ENCODE peak calls at places on chromosomes 16 and 17, in ten cellular contexts. One of them, this sample, is unnamed.

GRCh38 chr16:2190659-2191445 is 5.6 kb downstream of the CASKIN1 start:
- DNase-seq in AG04449: no peak
- DNase-seq in AG10803: no peak
- DNase-seq in hepatocyte: no peak
- DNase-seq in cardiac muscle cell: no peak
- DNase-seq in ovary: no peak
- DNase-seq in tibial nerve: no peak
- DNase-seq in adrenal gland: no peak
- DNase-seq in heart left ventricle: no peak
- DNase-seq in A549: no peak
- DNase-seq in this sample: no peak

GRCh38 chr17:49515196-49515770 is 20.2 kb downstream of the NGFR start:
- DNase-seq in AG04449: peak
- DNase-seq in AG10803: peak
- DNase-seq in hepatocyte: peak
- DNase-seq in cardiac muscle cell: peak
- DNase-seq in ovary: peak
- DNase-seq in tibial nerve: peak
- DNase-seq in adrenal gland: peak
- DNase-seq in heart left ventricle: peak
- DNase-seq in A549: peak
- DNase-seq in this sample: peak

GRCh38 chr16:76123966-76124365 is 153.2 kb upstream of the CNTNAP4 start:
- DNase-seq in AG04449: no peak
- DNase-seq in AG10803: no peak
- DNase-seq in hepatocyte: no peak
- DNase-seq in cardiac muscle cell: no peak
- DNase-seq in ovary: no peak
- DNase-seq in tibial nerve: no peak
- DNase-seq in adrenal gland: no peak
- DNase-seq in heart left ventricle: no peak
- DNase-seq in A549: no peak
- DNase-seq in this sample: no peak

GRCh38 chr17:39979021-39979660 is 1.5 kb upstream of the PSMD3 start:
- DNase-seq in AG04449: peak
- DNase-seq in AG10803: peak
- DNase-seq in hepatocyte: peak
- DNase-seq in cardiac muscle cell: no peak
- DNase-seq in ovary: no peak
- DNase-seq in tibial nerve: no peak
- DNase-seq in adrenal gland: no peak
- DNase-seq in heart left ventricle: no peak
- DNase-seq in A549: peak
- DNase-seq in this sample: peak

GRCh38 chr16:88606146-88606757 is 32.1 kb upstream of the IL17C start:
- DNase-seq in AG04449: no peak
- DNase-seq in AG10803: no peak
- DNase-seq in hepatocyte: no peak
- DNase-seq in cardiac muscle cell: no peak
- DNase-seq in ovary: no peak
- DNase-seq in tibial nerve: no peak
- DNase-seq in adrenal gland: no peak
- DNase-seq in heart left ventricle: no peak
- DNase-seq in A549: no peak
- DNase-seq in this sample: no peak

GRCh38 chr17:12737740-12738469 is 51.4 kb upstream of the ARHGAP44 start:
- DNase-seq in AG04449: no peak
- DNase-seq in AG10803: no peak
- DNase-seq in hepatocyte: no peak
- DNase-seq in cardiac muscle cell: no peak
- DNase-seq in ovary: no peak
- DNase-seq in tibial nerve: no peak
- DNase-seq in adrenal gland: no peak
- DNase-seq in heart left ventricle: no peak
- DNase-seq in A549: no peak
- DNase-seq in this sample: no peak

GRCh38 chr16:67431077-67431804 is at the start of gene HSD11B2:
- DNase-seq in AG04449: no peak
- DNase-seq in AG10803: peak
- DNase-seq in hepatocyte: peak
- DNase-seq in cardiac muscle cell: peak
- DNase-seq in ovary: peak
- DNase-seq in tibial nerve: no peak
- DNase-seq in adrenal gland: peak
- DNase-seq in heart left ventricle: peak
- DNase-seq in A549: peak
- DNase-seq in this sample: no peak

GRCh38 chr17:15122857-15123256 is 142.3 kb downstream of the PMP22 start:
- DNase-seq in AG04449: no peak
- DNase-seq in AG10803: peak
- DNase-seq in hepatocyte: no peak
- DNase-seq in cardiac muscle cell: no peak
- DNase-seq in ovary: no peak
- DNase-seq in tibial nerve: no peak
- DNase-seq in adrenal gland: no peak
- DNase-seq in heart left ventricle: no peak
- DNase-seq in A549: no peak
- DNase-seq in this sample: no peak

GRCh38 chr16:12489362-12489761 is 314.3 kb downstream of the CPPED1 start:
- DNase-seq in AG04449: no peak
- DNase-seq in AG10803: no peak
- DNase-seq in hepatocyte: no peak
- DNase-seq in cardiac muscle cell: no peak
- DNase-seq in ovary: no peak
- DNase-seq in tibial nerve: no peak
- DNase-seq in adrenal gland: no peak
- DNase-seq in heart left ventricle: no peak
- DNase-seq in A549: no peak
- DNase-seq in this sample: no peak

GRCh38 chr17:76793775-76794174 is 55.9 kb downstream of the MFSD11 start:
- DNase-seq in AG04449: no peak
- DNase-seq in AG10803: peak
- DNase-seq in hepatocyte: no peak
- DNase-seq in cardiac muscle cell: no peak
- DNase-seq in ovary: no peak
- DNase-seq in tibial nerve: no peak
- DNase-seq in adrenal gland: no peak
- DNase-seq in heart left ventricle: no peak
- DNase-seq in A549: peak
- DNase-seq in this sample: no peak

GRCh38 chr17:82429824-82430223 is 11.4 kb upstream of the OGFOD3 start:
- DNase-seq in AG04449: no peak
- DNase-seq in AG10803: no peak
- DNase-seq in hepatocyte: no peak
- DNase-seq in cardiac muscle cell: no peak
- DNase-seq in ovary: no peak
- DNase-seq in tibial nerve: no peak
- DNase-seq in adrenal gland: no peak
- DNase-seq in heart left ventricle: no peak
- DNase-seq in A549: no peak
- DNase-seq in this sample: no peak

GRCh38 chr17:36461330-36462110 is 25.0 kb upstream of the ZNHIT3 start:
- DNase-seq in AG04449: no peak
- DNase-seq in AG10803: no peak
- DNase-seq in hepatocyte: no peak
- DNase-seq in cardiac muscle cell: no peak
- DNase-seq in ovary: no peak
- DNase-seq in tibial nerve: no peak
- DNase-seq in adrenal gland: no peak
- DNase-seq in heart left ventricle: no peak
- DNase-seq in A549: no peak
- DNase-seq in this sample: no peak

DNA sequence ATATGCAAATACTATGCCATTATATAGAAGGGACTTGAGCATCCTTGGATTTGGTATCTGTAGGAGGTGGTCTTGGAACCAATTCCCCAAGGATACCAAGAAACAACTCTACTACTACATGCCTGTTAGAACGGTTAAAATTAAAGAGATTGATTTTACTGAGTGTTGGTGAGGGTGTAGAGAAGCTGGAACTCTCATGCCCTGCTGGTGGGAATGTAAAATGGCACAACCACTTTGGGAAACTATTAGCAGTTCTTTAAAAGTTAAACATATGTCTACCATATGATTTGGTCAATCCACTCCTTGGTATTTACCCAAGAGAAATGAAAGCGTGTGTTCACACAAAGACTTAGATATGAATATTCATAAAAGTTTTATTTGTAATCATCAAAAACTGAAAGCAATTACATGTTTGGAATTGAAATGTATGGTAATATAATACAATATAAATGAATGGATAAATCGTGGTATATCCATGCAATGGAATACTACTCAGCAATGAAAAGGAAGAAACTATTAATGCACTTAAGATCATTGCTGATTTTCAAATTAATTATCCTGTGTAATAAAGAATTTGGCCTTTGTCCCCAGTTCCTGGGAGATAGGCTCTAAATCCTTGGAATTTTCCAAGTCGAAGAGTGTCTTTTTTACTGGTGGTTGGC is 7.8 kb downstream of the MFSD6L start:
- DNase-seq in AG04449: no peak
- DNase-seq in AG10803: no peak
- DNase-seq in hepatocyte: no peak
- DNase-seq in cardiac muscle cell: no peak
- DNase-seq in ovary: no peak
- DNase-seq in tibial nerve: no peak
- DNase-seq in adrenal gland: no peak
- DNase-seq in heart left ventricle: no peak
- DNase-seq in A549: no peak
- DNase-seq in this sample: no peak
- TF ChIP-seq CTCF in AG04449: no peak
- TF ChIP-seq CTCF in AG10803: peak
- TF ChIP-seq CTCF in hepatocyte: peak
- TF ChIP-seq CTCF in cardiac muscle cell: peak
- TF ChIP-seq CTCF in ovary: no peak
- TF ChIP-seq CTCF in tibial nerve: no peak
- TF ChIP-seq CTCF in adrenal gland: no peak
- TF ChIP-seq CTCF in heart left ventricle: no peak
- TF ChIP-seq CTCF in A549: no peak
- TF ChIP-seq CTCF in this sample: peak

DNA sequence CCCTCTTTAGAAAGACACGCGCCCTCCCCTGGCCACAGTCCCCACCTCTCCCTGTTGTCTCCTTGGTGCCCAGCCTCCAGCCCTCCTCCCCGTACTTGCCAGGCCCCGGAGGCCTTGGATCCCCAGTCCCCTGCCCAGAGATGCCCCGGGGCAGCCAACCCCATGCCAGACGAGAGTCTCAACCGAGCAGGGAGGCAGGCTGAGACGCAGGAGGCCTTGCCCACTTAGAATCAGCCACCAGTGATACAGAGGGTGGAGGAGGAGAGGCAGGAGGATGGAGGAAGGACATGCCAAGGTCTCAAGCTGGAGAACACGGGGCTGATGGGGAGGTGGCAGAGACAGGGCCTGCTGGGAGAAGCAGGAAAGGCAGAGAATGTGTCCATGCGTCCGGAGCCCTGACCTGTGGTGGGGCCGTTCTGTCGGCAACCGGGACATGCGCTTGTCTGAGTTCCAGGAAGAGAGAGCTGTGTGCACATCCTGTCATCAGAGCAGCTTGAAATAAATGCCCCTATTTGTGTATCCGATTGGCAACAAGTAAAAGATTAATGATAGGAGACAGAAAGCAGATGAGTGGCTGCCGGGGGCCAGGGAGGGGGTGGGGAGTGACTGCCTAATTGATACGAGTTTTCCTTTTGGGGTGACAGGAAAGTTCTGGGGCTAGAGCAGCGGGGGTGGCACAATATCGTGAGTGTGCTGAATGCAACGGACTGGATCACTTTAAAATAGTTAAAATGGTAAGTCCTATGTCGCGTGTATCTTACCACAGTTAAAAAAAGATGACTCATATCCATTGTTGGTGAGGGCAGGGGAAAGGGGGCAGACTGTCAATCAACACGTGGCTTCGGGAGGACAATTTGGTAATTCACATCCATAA is 44.7 kb upstream of the MEAK7 start:
- DNase-seq in AG04449: no peak
- DNase-seq in AG10803: no peak
- DNase-seq in hepatocyte: no peak
- DNase-seq in cardiac muscle cell: no peak
- DNase-seq in ovary: no peak
- DNase-seq in tibial nerve: no peak
- DNase-seq in adrenal gland: peak
- DNase-seq in heart left ventricle: peak
- DNase-seq in A549: no peak
- DNase-seq in this sample: no peak
- H3K4me3 ChIP-seq in AG04449: no peak
- H3K4me3 ChIP-seq in AG10803: no peak
- H3K4me3 ChIP-seq in hepatocyte: no peak
- H3K4me3 ChIP-seq in cardiac muscle cell: no peak
- H3K4me3 ChIP-seq in ovary: no peak
- H3K4me3 ChIP-seq in tibial nerve: no peak
- H3K4me3 ChIP-seq in adrenal gland: no peak
- H3K4me3 ChIP-seq in heart left ventricle: no peak
- H3K4me3 ChIP-seq in A549: no peak
- H3K4me3 ChIP-seq in this sample: no peak

DNA sequence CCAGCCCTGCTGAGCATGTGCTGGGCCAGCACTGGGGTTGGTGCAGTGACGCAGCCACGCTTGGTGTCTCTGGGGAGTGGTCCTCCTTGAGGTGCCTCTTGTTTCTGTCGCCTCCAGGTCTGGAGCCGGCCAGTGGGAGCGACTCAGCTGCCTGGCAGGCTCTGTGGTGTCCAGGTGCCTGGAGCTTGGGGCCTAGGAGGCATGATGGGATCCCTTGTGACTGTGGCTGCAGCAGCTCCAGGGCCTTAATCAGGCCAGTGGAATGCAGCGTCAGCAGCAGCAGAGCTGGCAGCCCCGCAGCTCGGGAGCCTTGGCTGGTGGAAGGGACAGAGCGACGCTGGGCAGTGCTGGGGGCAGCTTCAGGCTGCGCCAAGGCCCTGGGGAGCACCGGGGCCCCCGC is 74.7 kb upstream of the CIBAR2 start:
- DNase-seq in AG04449: no peak
- DNase-seq in AG10803: peak
- DNase-seq in hepatocyte: peak
- DNase-seq in cardiac muscle cell: peak
- DNase-seq in ovary: no peak
- DNase-seq in tibial nerve: no peak
- DNase-seq in adrenal gland: peak
- DNase-seq in heart left ventricle: no peak
- DNase-seq in A549: no peak
- DNase-seq in this sample: no peak
- TF ChIP-seq CTCF in AG04449: no peak
- TF ChIP-seq CTCF in AG10803: no peak
- TF ChIP-seq CTCF in hepatocyte: no peak
- TF ChIP-seq CTCF in cardiac muscle cell: no peak
- TF ChIP-seq CTCF in ovary: no peak
- TF ChIP-seq CTCF in tibial nerve: no peak
- TF ChIP-seq CTCF in adrenal gland: no peak
- TF ChIP-seq CTCF in heart left ventricle: no peak
- TF ChIP-seq CTCF in A549: no peak
- TF ChIP-seq CTCF in this sample: no peak

DNA sequence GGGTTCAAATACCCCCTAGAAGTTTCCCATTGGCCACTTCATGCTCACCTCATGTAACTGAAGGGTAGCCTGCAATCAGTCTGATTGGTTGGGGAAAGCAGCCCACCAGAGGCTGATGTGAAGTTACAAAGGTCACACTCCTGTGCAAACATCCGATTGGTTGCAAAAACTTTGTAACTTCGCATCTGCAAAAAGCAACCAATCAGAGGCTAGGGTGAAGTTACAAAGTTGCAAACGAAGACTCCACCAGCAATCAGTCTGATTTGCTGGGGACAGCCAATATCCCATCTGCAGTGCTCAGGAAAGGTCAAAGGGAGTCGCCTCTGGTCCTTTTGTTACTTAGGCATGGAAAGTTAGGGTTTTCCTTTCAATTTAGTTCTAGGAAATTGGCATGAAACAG is 40.1 kb downstream of the TAOK1 start:
- DNase-seq in AG04449: no peak
- DNase-seq in AG10803: no peak
- DNase-seq in hepatocyte: no peak
- DNase-seq in cardiac muscle cell: no peak
- DNase-seq in ovary: no peak
- DNase-seq in tibial nerve: no peak
- DNase-seq in adrenal gland: no peak
- DNase-seq in heart left ventricle: no peak
- DNase-seq in A549: no peak
- DNase-seq in this sample: no peak
- H3K4me3 ChIP-seq in AG04449: no peak
- H3K4me3 ChIP-seq in AG10803: no peak
- H3K4me3 ChIP-seq in hepatocyte: no peak
- H3K4me3 ChIP-seq in cardiac muscle cell: no peak
- H3K4me3 ChIP-seq in ovary: no peak
- H3K4me3 ChIP-seq in tibial nerve: no peak
- H3K4me3 ChIP-seq in adrenal gland: no peak
- H3K4me3 ChIP-seq in heart left ventricle: no peak
- H3K4me3 ChIP-seq in A549: no peak
- H3K4me3 ChIP-seq in this sample: no peak